ENCODE peak calls at places on chromosomes 5 and 9, in eight cellular contexts. C is stimulated activated CD4-positive, alpha-beta T cell treated with anti-CD3 and anti-CD28 coated beads, TNF-alpha, amount 100 ng/mL, for 4 hours; L is T-helper 2 cell; K is iris pigment epithelial cell; I is anterior cingulate cortex; R is GM13977; U is NB4; A is activated CD4-positive, alpha-beta T cell treated with anti-CD3 and anti-CD28 coated beads for 24 hours. H is an unnamed sample.
A peak's percentile ranks its signal among the peaks of the same experiment; 100 is the strongest.

GRCh38 chr5:170601608-170602007 is 97.8 kb downstream of the KCNIP1 start:
- DNase-seq in C (no peak), L (no peak), K (no peak), I (no peak), R (no peak), U (no peak), A (no peak), H (no peak)

GRCh38 chr5:1550287-1551076 is 26.7 kb upstream of the LPCAT1 start:
- DNase-seq in C (no peak), L (no peak), K (no peak), I (no peak), R (no peak), U (no peak), A (no peak), H (no peak)

GRCh38 chr5:135221696-135222095 is 177.3 kb downstream of the MACROH2A1 start:
- DNase-seq in C (no peak), L (no peak), K (no peak), I (no peak), R (no peak), U (no peak), A (no peak), H (no peak)

GRCh38 chr9:96149142-96149541 is 152.8 kb downstream of the HSD17B3 start:
- DNase-seq in C (no peak), L (no peak), K (no peak), I (no peak), R (no peak), U (no peak), A (no peak), H (no peak)

GRCh38 chr9:123806829-123807228 is 123.1 kb downstream of the DENND1A start:
- DNase-seq in C (no peak), L (no peak), K (no peak), I (no peak), R (no peak), U (no peak), A (no peak), H (no peak)

GRCh38 chr5:102450313-102450990 is 48.3 kb downstream of the SLCO6A1 start:
- DNase-seq in C (no peak), L (no peak), K (peak; percentile 4), I (no peak), R (no peak), U (peak; percentile 44), A (no peak), H (peak; percentile 30)

GRCh38 chr9:35285731-35286130 is 123.9 kb downstream of the UNC13B start:
- DNase-seq in C (no peak), L (no peak), K (peak; percentile 43), I (no peak), R (no peak), U (no peak), A (no peak), H (no peak)

GRCh38 chr9:98594551-98595160 is 114.1 kb downstream of the GABBR2 start:
- DNase-seq in C (no peak), L (no peak), K (no peak), I (no peak), R (no peak), U (no peak), A (no peak), H (no peak)

GRCh38 chr5:156815988-156816599 is 34.0 kb upstream of the PPP1R2B start:
- DNase-seq in C (no peak), L (no peak), K (peak; percentile 4), I (no peak), R (peak; percentile 48), U (peak; percentile 37), A (peak; percentile 6), H (peak; percentile 1)

GRCh38 chr5:64632251-64632650 is 58.1 kb upstream of the SHISAL2B start:
- DNase-seq in C (no peak), L (no peak), K (peak; percentile 20), I (no peak), R (no peak), U (no peak), A (no peak), H (no peak)